ENCODE peak calls at places on chromosome 10, in five cellular contexts. One of them, this sample, is unnamed.

GRCh38 chr10:99203310-99203709 is 32.3 kb downstream of the HPSE2 start:
- DNase-seq in astrocyte: no peak
- DNase-seq in endothelial cell of umbilical vein: no peak
- DNase-seq in HCT116: no peak
- DNase-seq in GM23248: no peak
- DNase-seq in this sample: no peak

GRCh38 chr10:119020627-119020946 is 8.9 kb upstream of the NANOS1 start:
- DNase-seq in astrocyte: peak; percentile 37
- DNase-seq in HCT116: no peak
- DNase-seq in GM23248: peak; percentile 77
- DNase-seq in endothelial cell of umbilical vein: no peak
- DNase-seq in this sample: no peak

GRCh38 chr10:120400601-120401000 is 56.4 kb upstream of the PLPP4 start:
- DNase-seq in endothelial cell of umbilical vein: no peak
- DNase-seq in GM23248: peak; percentile 43
- DNase-seq in HCT116: no peak
- DNase-seq in astrocyte: peak; percentile 87
- DNase-seq in this sample: no peak

GRCh38 chr10:2925631-2926030 is 141.7 kb upstream of the PFKP start:
- DNase-seq in HCT116: no peak
- DNase-seq in GM23248: no peak
- DNase-seq in endothelial cell of umbilical vein: peak; percentile 83
- DNase-seq in astrocyte: peak; percentile 75
- DNase-seq in this sample: peak; percentile 63

GRCh38 chr10:72612203-72612826 is 13.6 kb downstream of the MICU1 start:
- DNase-seq in astrocyte: no peak
- DNase-seq in endothelial cell of umbilical vein: peak; percentile 64
- DNase-seq in HCT116: no peak
- DNase-seq in GM23248: peak; percentile 17
- DNase-seq in this sample: peak; percentile 69

GRCh38 chr10:78906734-78907385 is 161.9 kb upstream of the ZMIZ1 start:
- DNase-seq in GM23248: no peak
- DNase-seq in HCT116: no peak
- DNase-seq in astrocyte: no peak
- DNase-seq in endothelial cell of umbilical vein: no peak
- DNase-seq in this sample: no peak

GRCh38 chr10:3067045-3067858 is at the start of gene PFKP:
- DNase-seq in HCT116: no peak
- DNase-seq in endothelial cell of umbilical vein: no peak
- DNase-seq in GM23248: peak; percentile 55
- DNase-seq in astrocyte: no peak
- DNase-seq in this sample: no peak

GRCh38 chr10:85225311-85225710 is 896.9 kb downstream of the CCSER2 start:
- DNase-seq in endothelial cell of umbilical vein: no peak
- DNase-seq in HCT116: no peak
- DNase-seq in astrocyte: no peak
- DNase-seq in GM23248: no peak
- DNase-seq in this sample: no peak

GRCh38 chr10:22850541-22850940 is 77.3 kb upstream of the ARMC3 start:
- DNase-seq in HCT116: no peak
- DNase-seq in GM23248: no peak
- DNase-seq in astrocyte: peak; percentile 46
- DNase-seq in endothelial cell of umbilical vein: no peak
- DNase-seq in this sample: no peak

DNA sequence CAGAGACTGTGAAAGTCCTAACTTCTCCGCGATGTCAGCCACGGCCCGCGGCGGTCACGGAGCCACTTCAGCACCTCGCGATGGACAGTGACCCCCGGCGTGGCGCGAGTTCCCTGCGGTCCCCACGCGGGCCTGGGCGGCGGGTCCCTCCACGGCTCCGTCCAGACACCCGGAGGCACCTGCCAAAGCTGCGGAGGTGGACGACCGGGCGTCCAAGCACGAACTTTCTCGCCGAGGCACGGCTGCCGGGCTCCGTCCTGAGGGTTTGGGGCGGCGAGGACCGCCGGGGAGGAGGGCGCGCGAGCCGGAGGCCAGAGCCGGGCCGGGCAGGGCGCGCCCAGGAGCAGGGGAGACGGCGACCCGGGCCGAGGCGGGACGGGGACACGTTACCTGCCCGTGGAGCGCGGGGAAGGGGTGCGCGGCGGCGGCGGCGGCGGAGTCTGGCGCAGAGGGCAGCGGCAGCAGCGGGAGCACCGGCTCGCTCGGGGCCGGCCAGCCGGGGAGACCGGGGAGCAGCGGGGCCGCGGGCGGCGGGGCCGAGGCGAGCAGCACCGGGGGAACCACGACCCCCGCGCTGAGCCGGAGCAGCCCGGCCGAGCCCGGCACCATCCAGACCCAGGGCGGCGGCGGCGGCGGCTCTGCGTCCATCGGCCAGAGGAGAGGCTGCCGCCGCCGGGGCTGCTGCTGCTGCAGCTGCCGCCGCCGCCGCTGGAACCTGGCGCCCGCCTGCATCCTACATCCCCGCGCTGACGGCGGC is 439 bp downstream of the TCERG1L start:
- DNase-seq in astrocyte: no peak
- DNase-seq in GM23248: peak; percentile 5
- DNase-seq in endothelial cell of umbilical vein: no peak
- DNase-seq in HCT116: no peak
- DNase-seq in this sample: no peak
- TF ChIP-seq EZH2 in astrocyte: peak; percentile 63
- TF ChIP-seq EZH2 in GM23248: no peak
- TF ChIP-seq EZH2 in endothelial cell of umbilical vein: peak; percentile 67
- TF ChIP-seq EZH2 in HCT116: no peak
- TF ChIP-seq EZH2 in this sample: no peak

DNA sequence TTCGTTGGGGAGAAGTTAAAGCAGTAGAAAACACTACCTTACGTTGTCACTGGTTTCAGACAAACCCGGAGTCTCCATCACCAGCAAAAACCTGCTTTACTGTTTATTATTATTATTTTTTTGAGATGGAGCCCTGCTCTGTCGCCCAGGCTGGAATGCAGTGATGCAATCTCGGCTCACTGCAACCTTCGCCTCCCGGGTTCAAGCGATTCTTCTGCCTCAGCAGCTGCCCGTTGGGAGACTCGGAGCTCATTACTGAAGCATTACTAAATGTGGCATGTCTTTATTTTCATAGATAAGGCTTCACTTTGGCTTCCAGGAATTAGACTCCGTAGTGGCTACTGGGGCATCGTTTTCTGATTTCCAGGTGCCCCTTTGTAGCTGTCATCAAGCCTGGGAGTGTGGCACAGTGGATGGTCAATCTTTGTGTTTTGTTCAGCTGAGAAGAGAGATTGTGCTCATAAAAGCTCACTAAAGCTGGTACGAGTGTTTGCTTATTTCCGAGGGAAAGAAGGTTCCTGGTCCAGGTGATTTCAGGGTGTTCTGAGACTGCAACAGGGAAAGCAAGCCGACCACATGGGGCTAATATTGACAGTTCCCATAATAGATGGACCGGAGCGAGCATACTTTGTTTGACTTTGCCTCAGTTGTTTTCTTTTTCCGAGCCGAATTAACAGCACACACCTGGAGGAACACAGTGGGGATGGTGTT is 163.1 kb downstream of the CAMK1D start:
- DNase-seq in HCT116: no peak
- DNase-seq in astrocyte: no peak
- DNase-seq in GM23248: no peak
- DNase-seq in endothelial cell of umbilical vein: no peak
- DNase-seq in this sample: no peak
- TF ChIP-seq EZH2 in HCT116: no peak
- TF ChIP-seq EZH2 in astrocyte: no peak
- TF ChIP-seq EZH2 in GM23248: no peak
- TF ChIP-seq EZH2 in endothelial cell of umbilical vein: no peak
- TF ChIP-seq EZH2 in this sample: no peak

DNA sequence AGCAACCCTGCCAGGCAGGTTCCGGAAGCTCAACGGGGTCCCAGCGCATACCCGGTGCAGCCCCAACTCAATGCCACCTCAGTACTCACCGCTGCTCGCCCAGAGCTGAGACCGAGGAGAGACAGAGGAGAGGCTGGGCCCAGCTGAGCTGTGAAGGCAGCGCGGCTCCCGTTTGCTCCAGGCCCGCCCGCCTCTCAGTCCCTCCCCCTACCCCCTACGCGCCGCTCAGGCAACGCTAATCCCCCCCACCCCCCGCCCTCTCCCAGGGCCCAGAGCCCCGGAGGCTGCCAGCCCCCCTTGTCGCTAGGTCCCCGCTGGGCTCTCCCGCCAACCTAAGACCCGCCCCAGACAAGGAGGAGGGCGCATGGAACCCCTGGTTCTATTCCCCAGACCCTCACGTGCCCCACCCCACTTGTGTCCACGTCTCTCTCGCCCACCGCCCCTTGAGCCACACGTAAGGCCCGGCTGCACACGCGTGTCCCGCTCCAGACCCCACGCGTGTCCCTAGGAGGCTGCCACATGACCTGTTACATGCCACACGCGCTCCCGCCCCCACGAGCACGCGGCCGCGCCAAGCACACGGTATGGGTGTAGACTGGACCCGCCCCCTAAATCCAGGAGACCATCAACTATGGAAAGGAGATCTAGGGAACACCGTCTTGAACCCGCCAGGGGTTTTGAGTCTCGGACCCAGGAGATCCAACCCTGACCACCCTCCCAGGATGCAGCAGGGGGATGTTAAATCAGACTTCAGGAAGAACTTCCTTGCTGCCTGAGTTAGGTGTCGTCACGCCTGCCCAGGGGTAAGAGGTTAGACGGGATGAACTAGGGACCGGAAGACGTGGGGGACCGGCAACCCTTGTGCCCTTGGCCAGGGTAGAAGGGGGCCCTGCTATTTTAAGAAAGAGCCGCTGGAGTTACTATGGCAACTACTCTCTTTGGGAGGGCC is at the start of gene PSD:
- DNase-seq in HCT116: no peak
- DNase-seq in GM23248: no peak
- DNase-seq in astrocyte: no peak
- DNase-seq in endothelial cell of umbilical vein: no peak
- DNase-seq in this sample: no peak
- TF ChIP-seq EZH2 in HCT116: no peak
- TF ChIP-seq EZH2 in GM23248: no peak
- TF ChIP-seq EZH2 in astrocyte: peak; percentile 40
- TF ChIP-seq EZH2 in endothelial cell of umbilical vein: no peak
- TF ChIP-seq EZH2 in this sample: no peak

GRCh38 chr10:45372251-45372951 is 1.6 kb upstream of the ALOX5 start:
- DNase-seq in endothelial cell of umbilical vein: no peak
- DNase-seq in HCT116: no peak
- DNase-seq in GM23248: no peak
- DNase-seq in astrocyte: no peak
- DNase-seq in this sample: no peak

GRCh38 chr10:45371555-45371954 is 2.5 kb upstream of the ALOX5 start:
- DNase-seq in HCT116: no peak
- DNase-seq in GM23248: no peak
- DNase-seq in endothelial cell of umbilical vein: no peak
- DNase-seq in astrocyte: no peak
- DNase-seq in this sample: no peak

GRCh38 chr10:45373783-45374450 is at the start of gene ALOX5:
- DNase-seq in endothelial cell of umbilical vein: no peak
- DNase-seq in GM23248: peak; percentile 10
- DNase-seq in astrocyte: no peak
- DNase-seq in HCT116: no peak
- DNase-seq in this sample: no peak

GRCh38 chr10:45374451-45375052 is 536 bp downstream of the ALOX5 start:
- DNase-seq in astrocyte: no peak
- DNase-seq in GM23248: peak; percentile 15
- DNase-seq in endothelial cell of umbilical vein: no peak
- DNase-seq in HCT116: no peak
- DNase-seq in this sample: no peak

DNA sequence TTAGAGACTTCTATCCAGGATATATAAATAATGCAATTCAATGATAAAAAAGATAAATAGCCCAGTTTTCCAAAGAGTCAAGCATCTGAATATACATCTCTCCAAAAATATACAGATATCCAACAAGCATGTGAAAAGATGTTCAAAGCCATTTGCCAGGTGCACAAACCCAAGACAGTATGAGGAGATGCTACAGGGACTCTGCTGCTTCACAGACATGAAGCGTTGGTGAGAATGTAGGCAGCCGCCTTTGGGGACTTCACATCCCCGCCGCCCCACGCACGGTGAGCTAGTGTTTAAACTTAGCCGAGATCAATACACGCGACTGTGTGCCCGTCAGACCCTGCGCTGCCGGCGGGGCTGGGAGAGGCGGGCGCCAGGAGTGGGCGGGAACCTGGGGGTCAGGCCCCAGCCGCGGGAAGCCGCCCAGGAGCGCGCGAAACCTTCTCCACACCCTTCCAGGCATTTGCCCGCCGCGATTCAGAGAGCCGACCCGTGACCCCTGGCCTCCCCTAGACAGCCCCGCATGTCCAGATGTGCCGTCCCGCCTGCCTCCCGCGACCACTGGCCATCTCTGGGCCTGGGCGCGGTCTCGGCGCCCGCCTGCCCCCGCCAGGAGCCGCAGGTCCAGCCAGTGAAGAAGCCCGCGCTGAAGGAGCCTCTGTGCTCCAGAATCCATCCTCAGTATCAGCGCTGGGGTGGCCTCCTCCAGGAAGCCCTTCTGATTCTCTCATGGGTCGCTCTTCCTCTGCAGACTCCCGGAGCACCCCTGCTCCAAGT is 823 bp upstream of the ALOX5 start:
- DNase-seq in astrocyte: no peak
- DNase-seq in endothelial cell of umbilical vein: no peak
- DNase-seq in GM23248: no peak
- DNase-seq in HCT116: no peak
- DNase-seq in this sample: no peak
- TF ChIP-seq EZH2 in astrocyte: peak; percentile 80
- TF ChIP-seq EZH2 in endothelial cell of umbilical vein: peak; percentile 69
- TF ChIP-seq EZH2 in GM23248: peak; percentile 64
- TF ChIP-seq EZH2 in HCT116: no peak
- TF ChIP-seq EZH2 in this sample: no peak

This sample was measured in SK-N-MC.